ENCODE peak calls at places on chromosomes 4 and X, in four cellular contexts. One of them, this sample, is unnamed.

GRCh38 chrX:16042980-16043379 is 80.4 kb upstream of the GRPR start:
- DNase-seq in H1: no peak
- DNase-seq in K562: no peak
- DNase-seq in HCT116: no peak
- DNase-seq in this sample: no peak

GRCh38 chrX:72122621-72123275 is 9.0 kb downstream of the RTL5 start:
- DNase-seq in K562: no peak
- DNase-seq in HCT116: no peak
- DNase-seq in H1: no peak
- DNase-seq in this sample: no peak

GRCh38 chr4:25938251-25939186 is 24.5 kb downstream of the SMIM20 start:
- DNase-seq in HCT116: no peak
- DNase-seq in K562: no peak
- DNase-seq in H1: no peak
- DNase-seq in this sample: no peak

GRCh38 chr4:85548116-85548515 is 73.2 kb downstream of the ARHGAP24 start:
- DNase-seq in H1: no peak
- DNase-seq in HCT116: no peak
- DNase-seq in K562: no peak
- DNase-seq in this sample: no peak

GRCh38 chr4:15043922-15044321 is 41.6 kb downstream of the CPEB2 start:
- DNase-seq in HCT116: no peak
- DNase-seq in K562: no peak
- DNase-seq in H1: no peak
- DNase-seq in this sample: no peak

GRCh38 chr4:173121044-173121685 is 47.4 kb upstream of the GALNT7 start:
- DNase-seq in K562: peak; percentile 31
- DNase-seq in H1: no peak
- DNase-seq in HCT116: no peak
- DNase-seq in this sample: no peak

GRCh38 chrX:32048285-32048684 is 976.4 kb upstream of the FTHL17 start:
- DNase-seq in H1: no peak
- DNase-seq in HCT116: no peak
- DNase-seq in K562: no peak
- DNase-seq in this sample: no peak

GRCh38 chr4:102574317-102574716 is 73.2 kb downstream of the NFKB1 start:
- DNase-seq in HCT116: no peak
- DNase-seq in K562: no peak
- DNase-seq in H1: no peak
- DNase-seq in this sample: no peak

GRCh38 chr4:80268936-80269335 is 2.5 kb downstream of the FGF5 start:
- DNase-seq in K562: no peak
- DNase-seq in H1: no peak
- DNase-seq in HCT116: no peak
- DNase-seq in this sample: no peak

GRCh38 chr4:113435893-113436292 is 325.6 kb downstream of the CAMK2D start:
- DNase-seq in K562: no peak
- DNase-seq in H1: no peak
- DNase-seq in HCT116: peak; percentile 84
- DNase-seq in this sample: no peak

GRCh38 chr4:8325284-8325973 is 55.9 kb downstream of the HTRA3 start:
- DNase-seq in HCT116: no peak
- DNase-seq in K562: no peak
- DNase-seq in H1: no peak
- DNase-seq in this sample: no peak

GRCh38 chr4:158710814-158711213 is 12.4 kb downstream of the PPID start:
- DNase-seq in H1: no peak
- DNase-seq in HCT116: no peak
- DNase-seq in K562: no peak
- DNase-seq in this sample: no peak

GRCh38 chr4:38581708-38582107 is 82.3 kb upstream of the KLF3 start:
- DNase-seq in K562: no peak
- DNase-seq in HCT116: no peak
- DNase-seq in H1: no peak
- DNase-seq in this sample: no peak

GRCh38 chr4:103011378-103012025 is 8.0 kb downstream of the SLC9B1 start:
- DNase-seq in H1: no peak
- DNase-seq in HCT116: no peak
- DNase-seq in K562: peak; percentile 17
- DNase-seq in this sample: no peak

GRCh38 chr4:11189756-11190155 is 238.9 kb downstream of the HS3ST1 start:
- DNase-seq in H1: no peak
- DNase-seq in K562: no peak
- DNase-seq in HCT116: no peak
- DNase-seq in this sample: no peak

GRCh38 chrX:37684918-37685317 is 673 bp upstream of the XK start:
- DNase-seq in HCT116: no peak
- DNase-seq in H1: no peak
- DNase-seq in K562: no peak
- DNase-seq in this sample: no peak

GRCh38 chrX:99795495-99795894 is 614.6 kb downstream of the PCDH19 start:
- DNase-seq in H1: no peak
- DNase-seq in HCT116: no peak
- DNase-seq in K562: no peak
- DNase-seq in this sample: no peak

GRCh38 chr4:105632599-105632998 is 75.9 kb downstream of the INTS12 start:
- DNase-seq in K562: no peak
- DNase-seq in H1: no peak
- DNase-seq in HCT116: no peak
- DNase-seq in this sample: no peak

GRCh38 chrX:133544105-133544504 is 128.8 kb upstream of the GPC4 start:
- DNase-seq in H1: no peak
- DNase-seq in K562: no peak
- DNase-seq in HCT116: peak; percentile 67
- DNase-seq in this sample: peak; percentile 65

GRCh38 chrX:39592776-39593175 is 505.0 kb downstream of the BCOR start:
- DNase-seq in K562: no peak
- DNase-seq in H1: no peak
- DNase-seq in HCT116: no peak
- DNase-seq in this sample: no peak

GRCh38 chrX:142089193-142089592 is 115.9 kb downstream of the MAGEC2 start:
- DNase-seq in HCT116: no peak
- DNase-seq in K562: peak; percentile 1
- DNase-seq in H1: no peak
- DNase-seq in this sample: no peak

GRCh38 chr4:17595471-17596005 is 18.5 kb downstream of the LAP3 start:
- DNase-seq in K562: no peak
- DNase-seq in H1: no peak
- DNase-seq in HCT116: no peak
- DNase-seq in this sample: no peak

GRCh38 chr4:185819144-185819543 is 7.2 kb upstream of the SORBS2 start:
- DNase-seq in H1: no peak
- DNase-seq in HCT116: no peak
- DNase-seq in K562: no peak
- DNase-seq in this sample: no peak

GRCh38 chr4:185821029-185821419 is 9.0 kb upstream of the SORBS2 start:
- DNase-seq in H1: no peak
- DNase-seq in HCT116: no peak
- DNase-seq in K562: no peak
- DNase-seq in this sample: no peak

GRCh38 chr4:185813133-185813532 is 1.1 kb upstream of the SORBS2 start:
- DNase-seq in H1: no peak
- DNase-seq in K562: no peak
- DNase-seq in HCT116: no peak
- DNase-seq in this sample: peak; percentile 29

GRCh38 chr4:185820119-185821028 is 8.4 kb upstream of the SORBS2 start:
- DNase-seq in H1: no peak
- DNase-seq in HCT116: no peak
- DNase-seq in K562: no peak
- DNase-seq in this sample: no peak

DNA sequence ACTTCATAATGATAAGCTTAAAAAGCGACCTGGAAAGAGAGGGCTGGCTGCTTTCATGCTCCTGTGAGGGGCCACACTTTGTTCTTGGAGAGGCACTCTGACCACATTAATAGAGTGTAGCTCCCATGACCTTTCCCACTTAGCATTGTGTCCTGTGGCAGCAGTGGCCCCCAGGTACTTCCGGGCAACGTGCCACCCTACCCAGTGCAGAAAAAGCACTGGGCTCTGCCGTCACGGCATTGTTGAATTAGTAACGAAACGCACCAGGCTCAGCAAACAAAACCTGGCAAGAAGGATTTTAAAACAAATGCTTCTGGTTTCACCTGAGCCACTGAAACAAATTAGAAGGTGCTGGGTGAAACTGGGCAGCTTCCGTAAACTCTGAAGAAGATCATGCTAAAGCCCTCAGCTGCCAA is 5.4 kb upstream of the SORBS2 start:
- DNase-seq in H1: no peak
- DNase-seq in K562: no peak
- DNase-seq in HCT116: no peak
- DNase-seq in this sample: peak; percentile 45
- TF ChIP-seq CEBPB in H1: no peak
- TF ChIP-seq CEBPB in K562: no peak
- TF ChIP-seq CEBPB in HCT116: no peak
- TF ChIP-seq CEBPB in this sample: no peak

DNA sequence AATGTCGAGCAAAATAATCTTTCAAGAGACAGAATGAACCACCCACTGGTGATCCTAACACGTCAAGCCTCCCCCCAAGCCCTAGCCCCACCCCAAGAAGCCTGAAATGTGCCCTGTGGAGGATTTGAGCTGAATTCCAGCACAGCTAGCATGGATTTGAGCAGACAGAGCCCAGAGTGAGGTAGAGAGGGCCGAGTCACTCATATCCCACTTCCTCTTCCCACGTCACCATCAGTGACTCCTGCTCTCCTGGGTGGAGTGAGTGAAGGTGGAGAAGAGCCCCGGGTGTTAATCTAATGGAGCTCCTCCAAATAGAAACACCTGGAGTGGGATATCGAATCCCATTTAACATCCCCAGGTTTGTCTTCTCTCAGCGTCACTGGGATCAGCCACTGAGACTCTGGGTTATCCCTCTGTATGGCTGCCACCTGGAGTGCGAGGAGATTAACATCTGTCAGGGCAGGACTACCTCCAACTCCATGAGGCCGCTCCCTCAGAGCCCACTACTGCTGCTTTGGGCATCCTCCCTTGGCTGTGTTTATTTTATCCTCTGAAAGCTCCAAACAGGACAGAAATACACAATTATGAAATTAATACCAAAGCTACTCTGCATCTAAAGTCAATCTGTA is 136.6 kb downstream of the NWD2 start:
- DNase-seq in H1: no peak
- DNase-seq in HCT116: no peak
- DNase-seq in K562: peak; percentile 11
- DNase-seq in this sample: no peak
- TF ChIP-seq FOSL1 in H1: no peak
- TF ChIP-seq FOSL1 in HCT116: no peak
- TF ChIP-seq FOSL1 in K562: no peak
- TF ChIP-seq FOSL1 in this sample: no peak

GRCh38 chrX:12583543-12583942 is 207.7 kb upstream of the PRPS2 start:
- DNase-seq in HCT116: no peak
- DNase-seq in H1: no peak
- DNase-seq in K562: no peak
- DNase-seq in this sample: no peak
- TF ChIP-seq CEBPB in HCT116: no peak
- TF ChIP-seq CEBPB in H1: no peak
- TF ChIP-seq CEBPB in K562: no peak
- TF ChIP-seq CEBPB in this sample: no peak

GRCh38 chrX:17813277-17813676 is 47.8 kb downstream of the RAI2 start:
- DNase-seq in K562: no peak
- DNase-seq in H1: no peak
- DNase-seq in HCT116: no peak
- DNase-seq in this sample: no peak

GRCh38 chrX:17814059-17814458 is 47.0 kb downstream of the RAI2 start:
- DNase-seq in HCT116: no peak
- DNase-seq in H1: no peak
- DNase-seq in K562: no peak
- DNase-seq in this sample: no peak

GRCh38 chrX:17812763-17813162 is 48.3 kb downstream of the RAI2 start:
- DNase-seq in HCT116: no peak
- DNase-seq in H1: no peak
- DNase-seq in K562: peak; percentile 22
- DNase-seq in this sample: no peak

GRCh38 chrX:17817242-17817641 is 43.9 kb downstream of the RAI2 start:
- DNase-seq in HCT116: no peak
- DNase-seq in H1: no peak
- DNase-seq in K562: no peak
- DNase-seq in this sample: no peak

DNA sequence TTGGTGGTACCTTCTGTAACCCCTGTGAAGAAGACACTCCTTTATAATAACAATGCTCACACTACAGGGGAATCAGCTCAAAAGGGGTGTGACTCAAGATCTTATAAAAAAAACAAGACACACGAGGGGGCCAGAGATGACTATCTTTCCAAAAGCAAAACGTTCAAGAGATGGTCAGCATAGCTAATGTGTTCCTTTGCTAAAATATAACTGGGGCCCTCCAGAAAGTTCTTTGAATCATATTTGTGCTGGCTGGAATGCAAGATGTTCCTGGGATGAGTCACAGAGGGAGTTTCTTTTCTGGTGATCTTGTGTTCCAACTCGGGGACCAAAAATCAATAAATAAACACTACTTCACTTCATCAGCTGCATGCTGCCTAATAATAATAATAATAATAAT is 46.5 kb downstream of the RAI2 start:
- DNase-seq in K562: no peak
- DNase-seq in H1: no peak
- DNase-seq in HCT116: no peak
- DNase-seq in this sample: no peak
- TF ChIP-seq FOSL1 in K562: no peak
- TF ChIP-seq FOSL1 in H1: no peak
- TF ChIP-seq FOSL1 in HCT116: no peak
- TF ChIP-seq FOSL1 in this sample: no peak

GRCh38 chr4:6633091-6633906 is 7.2 kb upstream of the MRFAP1 start:
- DNase-seq in H1: no peak
- DNase-seq in HCT116: no peak
- DNase-seq in K562: peak; percentile 43
- DNase-seq in this sample: peak; percentile 82
- TF ChIP-seq CEBPB in H1: peak; percentile 81
- TF ChIP-seq CEBPB in HCT116: peak; percentile 82
- TF ChIP-seq CEBPB in K562: peak; percentile 98
- TF ChIP-seq CEBPB in this sample: peak; percentile 99

GRCh38 chr4:125314676-125315570 is at the start of gene FAT4:
- DNase-seq in HCT116: peak; percentile 85
- DNase-seq in K562: peak; percentile 35
- DNase-seq in H1: peak; percentile 81
- DNase-seq in this sample: peak; percentile 88
- TF ChIP-seq FOSL1 in HCT116: no peak
- TF ChIP-seq FOSL1 in K562: no peak
- TF ChIP-seq FOSL1 in H1: no peak
- TF ChIP-seq FOSL1 in this sample: no peak

This sample was measured in HepG2.